ENCODE peak calls at places on chromosomes 16 and 17, in five cellular contexts. F, S, U, H and G are unnamed samples.

GRCh38 chr16:68707341-68708152 is 29.5 kb upstream of the CDH1 start:
- DNase-seq in F (peak), S (no peak), U (no peak), H (peak), G (no peak)

GRCh38 chr16:57025941-57026777 is 36.8 kb downstream of the NLRC5 start:
- DNase-seq in F (no peak), S (no peak), U (no peak), H (no peak), G (no peak)

GRCh38 chr16:1007284-1007850 is 25.8 kb downstream of the SOX8 start:
- DNase-seq in F (no peak), S (no peak), U (no peak), H (no peak), G (no peak)

GRCh38 chr16:74465281-74465680 is 44.0 kb upstream of the CLEC18B start:
- DNase-seq in F (no peak), S (no peak), U (no peak), H (no peak), G (no peak)

GRCh38 chr17:15341385-15341849 is at the start of gene TEKT3:
- DNase-seq in F (peak), S (peak), U (no peak), H (peak), G (no peak)

GRCh38 chr17:30590086-30590485 is 112.9 kb downstream of the GOSR1 start:
- DNase-seq in F (no peak), S (no peak), U (no peak), H (no peak), G (no peak)

GRCh38 chr16:10181196-10182162 is 749 bp downstream of the GRIN2A start:
- DNase-seq in F (peak), S (peak), U (peak), H (no peak), G (no peak)

GRCh38 chr16:12260647-12261262 is 284.2 kb downstream of the SNX29 start:
- DNase-seq in F (no peak), S (no peak), U (no peak), H (no peak), G (no peak)

GRCh38 chr17:66306413-66306812 is 4.0 kb downstream of the PRKCA start:
- DNase-seq in F (no peak), S (no peak), U (no peak), H (no peak), G (no peak)

GRCh38 chr17:14986127-14986526 is 279.0 kb downstream of the PMP22 start:
- DNase-seq in F (no peak), S (no peak), U (no peak), H (no peak), G (no peak)

GRCh38 chr16:22189473-22190168 is 16.5 kb upstream of the EEF2K start:
- DNase-seq in F (peak), S (peak), U (peak), H (no peak), G (no peak)

GRCh38 chr16:17246974-17247718 is 223.6 kb downstream of the XYLT1 start:
- DNase-seq in F (no peak), S (no peak), U (no peak), H (no peak), G (no peak)

GRCh38 chr17:76481091-76481655 is 13.8 kb downstream of the AANAT start:
- DNase-seq in F (peak), S (no peak), U (no peak), H (no peak), G (no peak)

GRCh38 chr16:75593825-75594820 is 27.9 kb downstream of the GABARAPL2 start:
- DNase-seq in F (no peak), S (no peak), U (no peak), H (no peak), G (no peak)

GRCh38 chr17:65556014-65556909 is 5.2 kb downstream of the AXIN2 start:
- DNase-seq in F (peak), S (peak), U (peak), H (no peak), G (peak)

GRCh38 chr17:75478508-75478907 is 22.1 kb downstream of the TMEM94 start:
- DNase-seq in F (no peak), S (no peak), U (no peak), H (no peak), G (no peak)

GRCh38 chr16:54957403-54957802 is 26.7 kb downstream of the IRX5 start:
- DNase-seq in F (no peak), S (no peak), U (peak), H (no peak), G (peak)

GRCh38 chr16:29645699-29646187 is 17.3 kb upstream of the SPN start:
- DNase-seq in F (no peak), S (no peak), U (no peak), H (no peak), G (peak)

GRCh38 chr16:3259097-3259496 is 2.7 kb upstream of the MEFV start:
- DNase-seq in F (peak), S (no peak), U (no peak), H (no peak), G (no peak)

GRCh38 chr16:82767198-82767597 is 140.4 kb downstream of the CDH13 start:
- DNase-seq in F (no peak), S (no peak), U (no peak), H (no peak), G (no peak)

GRCh38 chr16:68640972-68641371 is 4.1 kb upstream of the CDH3 start:
- DNase-seq in F (no peak), S (no peak), U (no peak), H (no peak), G (no peak)